ENCODE peak calls at places on chromosomes 6 and 20, in seven cellular contexts. H, S, Y, V, J, W and A are unnamed samples.

GRCh38 chr6:113128020-113128419 is 729.1 kb upstream of the MARCKS start:
- DNase-seq in H (no peak), S (no peak), Y (no peak), V (no peak), J (no peak), W (no peak), A (no peak)

GRCh38 chr6:152184573-152185157 is 377.2 kb downstream of the ESR1 start:
- DNase-seq in H (no peak), S (no peak), Y (no peak), V (no peak), J (no peak), W (no peak), A (no peak)

GRCh38 chr6:43916091-43916923 is 146.3 kb downstream of the VEGFA start:
- DNase-seq in H (no peak), S (no peak), Y (no peak), V (no peak), J (no peak), W (no peak), A (no peak)

GRCh38 chr6:165834613-165835259 is 171.7 kb upstream of the PDE10A start:
- DNase-seq in H (peak), S (peak), Y (no peak), V (no peak), J (peak), W (peak), A (no peak)

GRCh38 chr6:41625442-41625841 is 12.8 kb upstream of the MDFI start:
- DNase-seq in H (no peak), S (no peak), Y (no peak), V (peak), J (no peak), W (no peak), A (no peak)

GRCh38 chr6:157510329-157511188 is 129.6 kb downstream of the ZDHHC14 start:
- DNase-seq in H (no peak), S (no peak), Y (no peak), V (peak), J (no peak), W (no peak), A (no peak)

GRCh38 chr6:119915971-119916370 is 566.4 kb upstream of the MAN1A1 start:
- DNase-seq in H (no peak), S (no peak), Y (no peak), V (no peak), J (no peak), W (no peak), A (no peak)

GRCh38 chr6:21132856-21133610 is 460.5 kb upstream of the SOX4 start:
- DNase-seq in H (no peak), S (no peak), Y (no peak), V (no peak), J (no peak), W (no peak), A (no peak)

GRCh38 chr20:61755971-61756421 is 309.7 kb downstream of the TAF4 start:
- DNase-seq in H (no peak), S (no peak), Y (no peak), V (no peak), J (no peak), W (no peak), A (no peak)

GRCh38 chr6:167982063-167982462 is 15.4 kb upstream of the KIF25 start:
- DNase-seq in H (no peak), S (no peak), Y (no peak), V (no peak), J (no peak), W (no peak), A (no peak)

GRCh38 chr20:24443436-24443835 is 26.0 kb upstream of the SYNDIG1 start:
- DNase-seq in H (no peak), S (no peak), Y (no peak), V (no peak), J (no peak), W (no peak), A (no peak)

GRCh38 chr20:32970973-32971300 is 33.3 kb downstream of the SUN5 start:
- DNase-seq in H (no peak), S (no peak), Y (no peak), V (no peak), J (no peak), W (peak), A (no peak)

GRCh38 chr6:27651371-27651732 is 178.4 kb upstream of the ZNF184 start:
- DNase-seq in H (no peak), S (no peak), Y (no peak), V (no peak), J (no peak), W (peak), A (no peak)

GRCh38 chr20:13200767-13201500 is 20.1 kb upstream of the ISM1 start:
- DNase-seq in H (no peak), S (no peak), Y (no peak), V (no peak), J (no peak), W (no peak), A (no peak)

GRCh38 chr6:45791600-45792168 is 224.0 kb downstream of the CLIC5 start:
- DNase-seq in H (no peak), S (no peak), Y (no peak), V (no peak), J (no peak), W (no peak), A (peak)

GRCh38 chr6:23154159-23154558 is 584.8 kb downstream of the HDGFL1 start:
- DNase-seq in H (no peak), S (no peak), Y (no peak), V (no peak), J (no peak), W (no peak), A (no peak)

GRCh38 chr20:61575151-61575937 is 323.3 kb downstream of the CDH4 start:
- DNase-seq in H (no peak), S (no peak), Y (no peak), V (no peak), J (no peak), W (peak), A (no peak)

GRCh38 chr6:126380072-126380583 is 40.2 kb downstream of the CENPW start:
- DNase-seq in H (no peak), S (no peak), Y (no peak), V (no peak), J (no peak), W (no peak), A (no peak)

GRCh38 chr6:26204332-26205160 is 117.3 kb downstream of the HFE start:
- DNase-seq in H (peak), S (peak), Y (peak), V (peak), J (peak), W (peak), A (peak)

GRCh38 chr6:105733556-105734162 is 330.8 kb upstream of the PREP start:
- DNase-seq in H (no peak), S (peak), Y (no peak), V (no peak), J (no peak), W (peak), A (peak)

GRCh38 chr20:11982958-11983470 is 65.3 kb downstream of the BTBD3 start:
- DNase-seq in H (peak), S (no peak), Y (no peak), V (no peak), J (no peak), W (no peak), A (no peak)

GRCh38 chr20:63561624-63562396 is 7.9 kb downstream of the FNDC11 start:
- DNase-seq in H (no peak), S (no peak), Y (no peak), V (no peak), J (no peak), W (no peak), A (no peak)

GRCh38 chr6:26016326-26017275 is 54.0 kb downstream of the TRIM38 start:
- DNase-seq in H (no peak), S (no peak), Y (no peak), V (no peak), J (no peak), W (no peak), A (no peak)

GRCh38 chr20:5402903-5403531 is 86.3 kb upstream of the PROKR2 start:
- DNase-seq in H (peak), S (peak), Y (no peak), V (no peak), J (peak), W (peak), A (no peak)

GRCh38 chr20:33781133-33781532 is 30.0 kb upstream of the CHMP4B start:
- DNase-seq in H (no peak), S (no peak), Y (no peak), V (no peak), J (no peak), W (no peak), A (no peak)

GRCh38 chr20:41232971-41233926 is 84.3 kb downstream of the ZHX3 start:
- DNase-seq in H (no peak), S (no peak), Y (no peak), V (no peak), J (peak), W (peak), A (peak)
- H3K27ac ChIP-seq in H (no peak), S (no peak), Y (peak), V (no peak), J (peak), W (peak), A (peak)

GRCh38 chr6:150327117-150327774 is 41.6 kb upstream of the IYD start:
- DNase-seq in H (no peak), S (no peak), Y (no peak), V (no peak), J (no peak), W (no peak), A (no peak)

GRCh38 chr6:150332939-150333591 is 35.7 kb upstream of the IYD start:
- DNase-seq in H (no peak), S (no peak), Y (no peak), V (no peak), J (no peak), W (no peak), A (no peak)

GRCh38 chr6:150331344-150331743 is 37.5 kb upstream of the IYD start:
- DNase-seq in H (no peak), S (no peak), Y (no peak), V (no peak), J (no peak), W (no peak), A (no peak)

GRCh38 chr6:150325093-150325772 is 43.6 kb upstream of the IYD start:
- DNase-seq in H (no peak), S (no peak), Y (no peak), V (no peak), J (no peak), W (no peak), A (no peak)

GRCh38 chr6:150328744-150329400 is 39.9 kb upstream of the IYD start:
- DNase-seq in H (no peak), S (no peak), Y (no peak), V (no peak), J (no peak), W (peak), A (no peak)
- H3K27ac ChIP-seq in H (no peak), S (no peak), Y (no peak), V (no peak), J (no peak), W (no peak), A (no peak)

GRCh38 chr6:159125977-159126376 is 43.2 kb upstream of the FNDC1 start:
- DNase-seq in H (no peak), S (no peak), Y (no peak), V (no peak), J (no peak), W (no peak), A (no peak)

GRCh38 chr6:159127701-159128100 is 41.5 kb upstream of the FNDC1 start:
- DNase-seq in H (no peak), S (peak), Y (no peak), V (no peak), J (no peak), W (no peak), A (no peak)

GRCh38 chr6:159121387-159121955 is 47.7 kb upstream of the FNDC1 start:
- DNase-seq in H (no peak), S (no peak), Y (no peak), V (no peak), J (no peak), W (no peak), A (no peak)

GRCh38 chr6:159126590-159126989 is 42.6 kb upstream of the FNDC1 start:
- DNase-seq in H (peak), S (no peak), Y (no peak), V (no peak), J (no peak), W (no peak), A (no peak)

GRCh38 chr6:159125014-159125609 is 44.1 kb upstream of the FNDC1 start:
- DNase-seq in H (no peak), S (peak), Y (no peak), V (no peak), J (no peak), W (no peak), A (no peak)
- H3K27ac ChIP-seq in H (no peak), S (peak), Y (no peak), V (no peak), J (no peak), W (no peak), A (no peak)

DNA sequence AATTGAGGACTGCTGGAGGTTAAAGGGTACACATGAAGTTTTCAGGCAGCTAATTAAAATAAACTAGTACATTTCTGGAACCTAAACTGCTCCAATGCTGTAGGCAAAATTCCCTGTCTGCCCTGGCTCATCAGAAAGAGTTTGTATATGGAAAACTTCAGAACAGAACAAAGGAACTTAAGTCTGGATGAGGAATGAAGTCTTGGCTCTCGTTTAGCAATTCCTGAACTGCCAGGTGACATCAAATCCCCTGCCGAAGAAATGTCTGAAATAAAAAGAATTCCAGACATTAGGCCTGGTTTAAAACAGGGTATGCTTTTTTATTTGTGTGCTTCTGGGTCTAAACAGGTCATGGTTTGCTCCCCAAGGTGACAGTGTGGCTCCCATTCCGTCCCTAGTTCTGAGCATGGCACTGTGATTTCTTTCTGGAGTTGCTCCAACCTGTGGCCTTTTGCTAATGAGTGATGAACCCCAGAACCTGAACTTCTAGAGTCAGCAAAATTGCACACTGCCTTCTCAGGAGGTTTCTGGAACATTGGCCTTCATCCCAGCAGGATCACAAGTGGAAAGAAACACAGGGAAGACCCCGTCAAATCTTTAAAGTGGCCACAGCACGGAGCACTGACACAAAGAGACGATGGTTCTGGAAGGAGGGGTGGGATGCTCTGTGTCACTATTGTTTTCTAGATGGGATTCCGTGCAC is 129.4 kb upstream of the NAA20 start:
- DNase-seq in H (no peak), S (no peak), Y (no peak), V (no peak), J (no peak), W (no peak), A (no peak)
- H3K27ac ChIP-seq in H (no peak), S (no peak), Y (peak), V (no peak), J (peak), W (peak), A (peak)

GRCh38 chr6:75273009-75273408 is 11.6 kb downstream of the TMEM30A start:
- DNase-seq in H (no peak), S (no peak), Y (no peak), V (no peak), J (no peak), W (no peak), A (no peak)

GRCh38 chr6:75278474-75279077 is 6.0 kb downstream of the TMEM30A start:
- DNase-seq in H (no peak), S (no peak), Y (no peak), V (no peak), J (no peak), W (no peak), A (no peak)

GRCh38 chr6:75272145-75272840 is 12.3 kb downstream of the TMEM30A start:
- DNase-seq in H (no peak), S (no peak), Y (no peak), V (no peak), J (no peak), W (no peak), A (no peak)

GRCh38 chr6:75279418-75279817 is 5.2 kb downstream of the TMEM30A start:
- DNase-seq in H (no peak), S (no peak), Y (no peak), V (no peak), J (no peak), W (no peak), A (no peak)

GRCh38 chr6:75275067-75275466 is 9.5 kb downstream of the TMEM30A start:
- DNase-seq in H (no peak), S (no peak), Y (no peak), V (no peak), J (no peak), W (no peak), A (peak)
- H3K27ac ChIP-seq in H (no peak), S (no peak), Y (no peak), V (no peak), J (peak), W (no peak), A (peak)